ENCODE peak calls at places on chromosomes 2 and 18, in four cellular contexts. F, Z, J and D are unnamed samples.

GRCh38 chr18:8300749-8301148 is 308.5 kb upstream of the RAB12 start:
- DNase-seq in J (no peak), Z (no peak), F (no peak), D (no peak)

GRCh38 chr2:20350105-20350712 is 435 bp downstream of the PUM2 start:
- DNase-seq in F (peak), Z (no peak), J (peak), D (peak)

GRCh38 chr2:102065675-102066252 is 74.0 kb downstream of the IL1R2 start:
- DNase-seq in Z (peak), F (peak), J (no peak), D (no peak)

GRCh38 chr18:55380574-55380973 is 207.4 kb downstream of the TCF4 start:
- DNase-seq in F (no peak), Z (no peak), J (no peak), D (no peak)

GRCh38 chr2:143802242-143802641 is 673.0 kb downstream of the ARHGAP15 start:
- DNase-seq in J (no peak), Z (no peak), F (no peak), D (no peak)

GRCh38 chr2:101337877-101338276 is 29.4 kb upstream of the RNF149 start:
- DNase-seq in F (no peak), Z (no peak), J (no peak), D (no peak)

GRCh38 chr2:54030814-54031213 is 60.0 kb upstream of the PSME4 start:
- DNase-seq in J (no peak), Z (no peak), F (no peak), D (no peak)

GRCh38 chr18:8389391-8390340 is 219.6 kb upstream of the RAB12 start:
- DNase-seq in Z (peak), F (peak), J (peak), D (peak)

GRCh38 chr2:234071664-234072063 is 21.2 kb downstream of the SPP2 start:
- DNase-seq in Z (no peak), J (no peak), F (no peak), D (no peak)

GRCh38 chr18:44541781-44542180 is 138.9 kb upstream of the SETBP1 start:
- DNase-seq in Z (no peak), F (no peak), J (no peak), D (no peak)

GRCh38 chr18:75727479-75727878 is 300.0 kb upstream of the SMIM21 start:
- DNase-seq in Z (peak), F (peak), J (peak), D (peak)

GRCh38 chr2:237118025-237118424 is 32.3 kb downstream of the COPS8 start:
- DNase-seq in Z (no peak), F (no peak), J (no peak), D (no peak)

GRCh38 chr2:85712849-85713612 is 18.9 kb downstream of the GNLY start:
- DNase-seq in J (no peak), Z (no peak), F (no peak), D (no peak)

GRCh38 chr2:196167666-196168065 is 3.7 kb downstream of the STK17B start:
- DNase-seq in J (no peak), F (no peak), Z (no peak), D (no peak)

GRCh38 chr18:12990128-12990485 is 1.1 kb upstream of the CEP192 start:
- DNase-seq in Z (no peak), J (no peak), F (no peak), D (no peak)

GRCh38 chr2:30147715-30148611 is 1.2 kb downstream of the YPEL5 start:
- DNase-seq in F (peak), Z (no peak), J (peak), D (peak)

GRCh38 chr18:45984546-45985235 is 17.6 kb upstream of the EPG5 start:
- DNase-seq in F (no peak), Z (no peak), J (no peak), D (no peak)

GRCh38 chr2:56763683-56764082 is 579.9 kb downstream of the CCDC85A start:
- DNase-seq in J (no peak), Z (no peak), F (no peak), D (no peak)

GRCh38 chr2:29184531-29184930 is 69.3 kb downstream of the CLIP4 start:
- DNase-seq in F (no peak), Z (no peak), J (no peak), D (no peak)

GRCh38 chr2:238655974-238656722 is 191.7 kb upstream of the TWIST2 start:
- DNase-seq in Z (no peak), J (no peak), F (no peak), D (no peak)

GRCh38 chr18:47415888-47416287 is 164.4 kb upstream of the SKOR2 start:
- DNase-seq in J (no peak), F (no peak), Z (no peak), D (peak)

GRCh38 chr2:10775036-10775780 is 37.4 kb downstream of the PDIA6 start:
- DNase-seq in Z (no peak), J (peak), F (no peak), D (no peak)

GRCh38 chr18:23340661-23341060 is 112.4 kb upstream of the RIOK3 start:
- DNase-seq in Z (no peak), J (no peak), F (no peak), D (no peak)

GRCh38 chr18:54147439-54147838 is 77.0 kb downstream of the MBD2 start:
- DNase-seq in Z (no peak), J (no peak), F (no peak), D (no peak)
- TF ChIP-seq YY1 in Z (no peak), J (no peak), F (no peak), D (no peak)

GRCh38 chr2:36849265-36849664 is 117.1 kb downstream of the STRN start:
- DNase-seq in F (no peak), Z (no peak), J (no peak), D (no peak)
- H3K4me3 ChIP-seq in F (no peak), Z (no peak), J (no peak), D (no peak)

DNA sequence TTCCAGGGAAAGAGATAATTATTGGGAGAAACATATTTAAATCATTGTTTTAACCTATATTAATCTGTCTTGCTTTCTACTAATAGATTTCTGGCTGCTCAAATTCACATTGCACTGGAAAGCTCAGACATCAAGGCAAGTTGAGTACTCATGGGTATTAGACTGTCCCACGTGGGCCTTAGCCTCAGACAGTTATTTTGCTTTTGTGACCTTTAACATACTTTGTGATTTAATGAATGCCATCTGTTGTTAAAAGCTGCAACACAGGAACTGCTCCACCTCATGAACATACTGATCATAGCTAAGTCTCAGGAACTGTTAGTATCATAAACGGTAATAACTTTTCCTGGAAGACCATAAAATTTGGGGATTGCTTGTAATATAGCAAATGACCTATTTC is 2.7 kb upstream of the LCT start:
- DNase-seq in Z (no peak), F (no peak), J (peak), D (no peak)
- TF ChIP-seq YY1 in Z (no peak), F (no peak), J (no peak), D (no peak)

DNA sequence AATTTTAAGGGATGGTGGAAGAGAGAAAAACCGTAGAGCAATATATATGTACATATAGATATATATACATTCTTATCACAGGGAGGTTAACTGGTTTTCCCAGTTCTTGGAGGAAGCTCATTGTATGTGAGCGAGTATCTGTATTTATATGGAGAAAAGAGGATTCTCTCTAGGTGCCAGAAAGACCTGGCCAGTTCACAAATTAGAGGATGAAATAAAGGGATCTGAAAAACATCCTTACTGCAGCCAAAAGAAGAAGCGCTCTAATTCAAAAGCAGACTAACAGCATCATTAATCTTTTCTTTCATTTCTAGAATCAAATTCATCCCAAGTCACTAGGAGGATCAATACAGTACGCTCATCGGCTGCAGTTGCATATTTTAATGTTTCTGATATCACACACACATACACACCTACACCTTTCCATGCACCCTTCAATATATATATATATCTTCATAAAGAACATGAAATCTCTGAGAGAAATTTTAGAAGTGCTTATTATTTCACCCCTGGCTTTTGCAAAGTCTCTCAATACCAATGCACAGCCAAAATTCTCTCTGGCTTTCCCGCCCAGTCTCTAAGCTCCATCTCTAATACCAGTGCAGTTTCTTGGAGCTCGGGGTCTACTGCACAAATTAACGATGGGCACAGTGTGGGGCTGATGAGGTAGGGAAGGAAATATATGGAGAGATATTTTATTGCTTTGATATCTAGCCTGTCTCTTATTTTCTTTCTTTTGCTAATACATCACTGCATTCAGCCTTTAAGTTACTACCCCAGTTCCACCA is 734 bp downstream of the NRXN1 start:
- DNase-seq in Z (no peak), J (peak), F (no peak), D (no peak)
- H3K4me3 ChIP-seq in Z (no peak), J (no peak), F (no peak), D (peak)